ENCODE peak calls at places on chromosomes 16 and 17, in four cellular contexts. One of them, this sample, is unnamed.

GRCh38 chr17:43392397-43392796 is 6.4 kb upstream of the ARL4D start:
- DNase-seq in IMR-90: no peak
- DNase-seq in PC-9: no peak
- DNase-seq in uterus: no peak
- DNase-seq in this sample: no peak

GRCh38 chr17:17411692-17412091 is 65.1 kb upstream of the MED9 start:
- DNase-seq in uterus: no peak
- DNase-seq in PC-9: peak; percentile 67
- DNase-seq in IMR-90: no peak
- DNase-seq in this sample: peak; percentile 50

GRCh38 chr16:78353610-78354009 is 254.2 kb downstream of the WWOX start:
- DNase-seq in PC-9: no peak
- DNase-seq in IMR-90: no peak
- DNase-seq in uterus: no peak
- DNase-seq in this sample: no peak

GRCh38 chr17:65078441-65079160 is 22.1 kb upstream of the GNA13 start:
- DNase-seq in uterus: no peak
- DNase-seq in PC-9: no peak
- DNase-seq in IMR-90: peak; percentile 78
- DNase-seq in this sample: peak; percentile 45

GRCh38 chr16:11326084-11326736 is 19.0 kb upstream of the RMI2 start:
- DNase-seq in uterus: no peak
- DNase-seq in IMR-90: no peak
- DNase-seq in PC-9: no peak
- DNase-seq in this sample: no peak

GRCh38 chr16:72317378-72317777 is 145.4 kb upstream of the PMFBP1 start:
- DNase-seq in PC-9: no peak
- DNase-seq in IMR-90: peak; percentile 34
- DNase-seq in uterus: no peak
- DNase-seq in this sample: no peak

GRCh38 chr16:51759329-51759728 is 608.3 kb upstream of the SALL1 start:
- DNase-seq in PC-9: no peak
- DNase-seq in uterus: no peak
- DNase-seq in IMR-90: no peak
- DNase-seq in this sample: no peak

GRCh38 chr16:77298638-77299360 is 99.6 kb downstream of the SYCE1L start:
- DNase-seq in IMR-90: peak; percentile 88
- DNase-seq in uterus: peak; percentile 36
- DNase-seq in PC-9: peak; percentile 91
- DNase-seq in this sample: peak; percentile 51

GRCh38 chr17:69492410-69493071 is 78.0 kb downstream of the MAP2K6 start:
- DNase-seq in uterus: no peak
- DNase-seq in IMR-90: peak; percentile 88
- DNase-seq in PC-9: peak; percentile 38
- DNase-seq in this sample: peak; percentile 32

GRCh38 chr16:15415411-15416070 is 18.8 kb upstream of the BMERB1 start:
- DNase-seq in PC-9: peak; percentile 81
- DNase-seq in IMR-90: peak; percentile 38
- DNase-seq in uterus: no peak
- DNase-seq in this sample: peak; percentile 81

GRCh38 chr16:71564377-71564967 is 12.4 kb downstream of the TAT start:
- DNase-seq in IMR-90: no peak
- DNase-seq in uterus: peak; percentile 12
- DNase-seq in PC-9: no peak
- DNase-seq in this sample: no peak

GRCh38 chr17:75059369-75060345 is 12.6 kb downstream of the KCTD2 start:
- DNase-seq in uterus: peak; percentile 47
- DNase-seq in IMR-90: peak; percentile 81
- DNase-seq in PC-9: peak; percentile 46
- DNase-seq in this sample: no peak

GRCh38 chr16:54673353-54673752 is 257.3 kb upstream of the IRX5 start:
- DNase-seq in PC-9: no peak
- DNase-seq in uterus: no peak
- DNase-seq in IMR-90: no peak
- DNase-seq in this sample: no peak

GRCh38 chr17:80785477-80786178 is 206.0 kb upstream of the CHMP6 start:
- DNase-seq in uterus: no peak
- DNase-seq in IMR-90: no peak
- DNase-seq in PC-9: no peak
- DNase-seq in this sample: no peak

GRCh38 chr17:2844386-2844785 is 48.1 kb downstream of the RAP1GAP2 start:
- DNase-seq in PC-9: peak; percentile 49
- DNase-seq in IMR-90: peak; percentile 29
- DNase-seq in uterus: no peak
- DNase-seq in this sample: no peak

GRCh38 chr17:82889496-82890338 is 49.9 kb upstream of the ZNF750 start:
- DNase-seq in IMR-90: no peak
- DNase-seq in PC-9: peak; percentile 96
- DNase-seq in uterus: no peak
- DNase-seq in this sample: no peak

GRCh38 chr16:70657956-70658355 is 11.6 kb downstream of the IL34 start:
- DNase-seq in uterus: no peak
- DNase-seq in IMR-90: no peak
- DNase-seq in PC-9: no peak
- DNase-seq in this sample: no peak

GRCh38 chr17:16250635-16251034 is 33.6 kb downstream of the PIGL start:
- DNase-seq in PC-9: no peak
- DNase-seq in IMR-90: peak; percentile 60
- DNase-seq in uterus: no peak
- DNase-seq in this sample: no peak

GRCh38 chr17:59493867-59494266 is 71.5 kb upstream of the DHX40 start:
- DNase-seq in uterus: no peak
- DNase-seq in PC-9: no peak
- DNase-seq in IMR-90: no peak
- DNase-seq in this sample: no peak

GRCh38 chr17:77298811-77299210 is 158.0 kb downstream of the SEC14L1 start:
- DNase-seq in uterus: no peak
- DNase-seq in PC-9: no peak
- DNase-seq in IMR-90: no peak
- DNase-seq in this sample: no peak

GRCh38 chr17:1617620-1618174 is 10.9 kb downstream of the SLC43A2 start:
- DNase-seq in uterus: peak; percentile 40
- DNase-seq in IMR-90: peak; percentile 77
- DNase-seq in PC-9: peak; percentile 58
- DNase-seq in this sample: peak; percentile 79

GRCh38 chr17:8141046-8141445 is 11.2 kb downstream of the PER1 start:
- DNase-seq in PC-9: no peak
- DNase-seq in IMR-90: no peak
- DNase-seq in uterus: no peak
- DNase-seq in this sample: no peak

GRCh38 chr17:41524261-41524660 is 3.8 kb downstream of the KRT19 start:
- DNase-seq in PC-9: peak; percentile 50
- DNase-seq in uterus: no peak
- DNase-seq in IMR-90: no peak
- DNase-seq in this sample: no peak

GRCh38 chr16:11272484-11272883 is 945 bp downstream of the PRM3 start:
- DNase-seq in PC-9: no peak
- DNase-seq in uterus: no peak
- DNase-seq in IMR-90: no peak
- DNase-seq in this sample: peak; percentile 39

GRCh38 chr17:2174048-2174447 is 119.1 kb downstream of the HIC1 start:
- DNase-seq in PC-9: no peak
- DNase-seq in uterus: peak; percentile 23
- DNase-seq in IMR-90: peak; percentile 83
- DNase-seq in this sample: no peak

GRCh38 chr16:24075929-24076716 is 180.0 kb upstream of the CACNG3 start:
- DNase-seq in IMR-90: no peak
- DNase-seq in uterus: no peak
- DNase-seq in PC-9: no peak
- DNase-seq in this sample: peak; percentile 4

GRCh38 chr16:11017499-11017898 is 73.1 kb downstream of the CLEC16A start:
- DNase-seq in uterus: no peak
- DNase-seq in PC-9: no peak
- DNase-seq in IMR-90: no peak
- DNase-seq in this sample: no peak

GRCh38 chr16:54336805-54337204 is 50.2 kb upstream of the IRX3 start:
- DNase-seq in PC-9: no peak
- DNase-seq in IMR-90: no peak
- DNase-seq in uterus: no peak
- DNase-seq in this sample: no peak

GRCh38 chr17:5194346-5194745 is 2.7 kb upstream of the ZNF594 start:
- DNase-seq in PC-9: no peak
- DNase-seq in uterus: no peak
- DNase-seq in IMR-90: no peak
- DNase-seq in this sample: no peak

GRCh38 chr17:61323015-61323379 is 76.6 kb upstream of the TBX2 start:
- DNase-seq in IMR-90: no peak
- DNase-seq in uterus: peak; percentile 42
- DNase-seq in PC-9: no peak
- DNase-seq in this sample: no peak

GRCh38 chr16:77434365-77435239 is at the start of gene ADAMTS18:
- DNase-seq in uterus: no peak
- DNase-seq in PC-9: no peak
- DNase-seq in IMR-90: no peak
- DNase-seq in this sample: no peak

GRCh38 chr17:64115871-64116534 is 13.9 kb downstream of the ERN1 start:
- DNase-seq in IMR-90: peak; percentile 94
- DNase-seq in uterus: no peak
- DNase-seq in PC-9: peak; percentile 93
- DNase-seq in this sample: peak; percentile 91

GRCh38 chr16:88479795-88480760 is 27.0 kb downstream of the ZFPM1 start:
- DNase-seq in IMR-90: no peak
- DNase-seq in PC-9: no peak
- DNase-seq in uterus: no peak
- DNase-seq in this sample: no peak

GRCh38 chr16:50666658-50667496 is 14.2 kb downstream of the SNX20 start:
- DNase-seq in IMR-90: no peak
- DNase-seq in PC-9: no peak
- DNase-seq in uterus: no peak
- DNase-seq in this sample: no peak

GRCh38 chr17:41638194-41638593 is 13.8 kb upstream of the KRT17 start:
- DNase-seq in uterus: no peak
- DNase-seq in PC-9: no peak
- DNase-seq in IMR-90: no peak
- DNase-seq in this sample: no peak

GRCh38 chr16:7861891-7862585 is 529.4 kb downstream of the RBFOX1 start:
- DNase-seq in IMR-90: no peak
- DNase-seq in uterus: no peak
- DNase-seq in PC-9: no peak
- DNase-seq in this sample: no peak

GRCh38 chr17:3693829-3694231 is 2.1 kb downstream of the P2RX5 start:
- DNase-seq in PC-9: no peak
- DNase-seq in uterus: no peak
- DNase-seq in IMR-90: no peak
- DNase-seq in this sample: no peak

GRCh38 chr17:29256116-29256515 is 9.5 kb downstream of the CRYBA1 start:
- DNase-seq in PC-9: no peak
- DNase-seq in uterus: no peak
- DNase-seq in IMR-90: no peak
- DNase-seq in this sample: no peak
- H3K4me1 ChIP-seq in PC-9: peaks cover 10% of the 10 kb centered on the region
- H3K4me1 ChIP-seq in uterus: peaks cover 8% of the 10 kb centered on the region
- H3K4me1 ChIP-seq in IMR-90: peaks cover 11% of the 10 kb centered on the region
- H3K4me1 ChIP-seq in this sample: no peaks in the 10 kb centered on the region

GRCh38 chr16:57503366-57503765 is 17.1 kb upstream of the DOK4 start:
- DNase-seq in IMR-90: no peak
- DNase-seq in uterus: no peak
- DNase-seq in PC-9: no peak
- DNase-seq in this sample: no peak
- H3K4me1 ChIP-seq in IMR-90: no peaks in the 10 kb centered on the region
- H3K4me1 ChIP-seq in uterus: no peaks in the 10 kb centered on the region
- H3K4me1 ChIP-seq in PC-9: no peaks in the 10 kb centered on the region
- H3K4me1 ChIP-seq in this sample: no peaks in the 10 kb centered on the region

DNA sequence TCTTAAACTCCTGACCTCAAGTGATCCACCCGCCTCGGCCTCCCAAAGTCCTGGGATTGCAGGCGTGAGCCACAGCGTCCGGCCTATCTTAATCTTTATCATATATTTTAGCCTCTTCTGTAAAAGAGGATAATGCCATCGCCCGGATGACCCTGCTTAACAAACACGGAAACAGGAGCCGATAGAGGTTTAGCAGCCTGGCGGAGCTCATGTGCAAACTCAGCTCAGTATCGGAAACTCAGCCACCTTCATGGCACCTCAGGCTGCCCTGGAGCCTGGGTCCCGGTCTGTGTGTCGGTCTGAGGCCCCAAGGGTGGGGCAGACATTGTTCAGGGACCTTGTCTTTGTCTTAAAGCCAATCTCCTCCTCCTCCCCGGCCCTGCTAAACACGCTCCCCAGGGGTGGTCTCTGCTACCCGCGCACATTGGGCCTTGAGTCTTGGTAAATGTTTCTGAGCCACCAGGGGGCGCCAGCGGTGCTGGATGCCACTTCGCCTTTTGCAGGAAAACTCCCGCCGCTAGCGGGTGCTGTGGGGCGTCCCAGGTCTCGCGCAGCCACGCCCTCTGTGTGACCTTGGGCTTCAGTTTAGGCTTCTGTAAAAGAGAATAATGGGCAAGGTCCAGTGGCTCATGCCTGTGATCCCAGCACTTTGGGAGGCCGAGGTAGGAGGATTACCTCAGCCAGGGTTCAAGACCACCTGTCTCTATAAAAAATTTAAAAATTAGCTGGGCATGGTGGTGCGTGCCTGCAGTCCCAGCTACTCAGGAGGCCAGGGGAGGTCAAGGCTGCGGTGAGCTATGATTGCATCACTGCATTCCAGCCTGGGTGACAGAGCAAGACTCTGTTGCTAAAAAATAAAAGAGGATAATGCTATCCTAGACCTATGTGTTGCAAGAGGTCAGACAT is 2.7 kb downstream of the CETP start:
- DNase-seq in uterus: peak; percentile 67
- DNase-seq in PC-9: peak; percentile 78
- DNase-seq in IMR-90: peak; percentile 84
- DNase-seq in this sample: peak; percentile 62
- H3K4me1 ChIP-seq in uterus: no peaks in the 10 kb centered on the region
- H3K4me1 ChIP-seq in PC-9: peaks cover 17% of the 10 kb centered on the region
- H3K4me1 ChIP-seq in IMR-90: peaks cover 32% of the 10 kb centered on the region
- H3K4me1 ChIP-seq in this sample: no peaks in the 10 kb centered on the region

GRCh38 chr16:17403859-17404545 is 66.8 kb downstream of the XYLT1 start:
- DNase-seq in IMR-90: no peak
- DNase-seq in PC-9: no peak
- DNase-seq in uterus: no peak
- DNase-seq in this sample: no peak

GRCh38 chr16:17404903-17405691 is 65.7 kb downstream of the XYLT1 start:
- DNase-seq in PC-9: no peak
- DNase-seq in IMR-90: peak; percentile 49
- DNase-seq in uterus: peak; percentile 65
- DNase-seq in this sample: no peak

GRCh38 chr16:17407321-17407720 is 63.4 kb downstream of the XYLT1 start:
- DNase-seq in IMR-90: no peak
- DNase-seq in uterus: no peak
- DNase-seq in PC-9: no peak
- DNase-seq in this sample: no peak

GRCh38 chr16:17408296-17408695 is 62.5 kb downstream of the XYLT1 start:
- DNase-seq in IMR-90: no peak
- DNase-seq in PC-9: no peak
- DNase-seq in uterus: no peak
- DNase-seq in this sample: no peak

GRCh38 chr16:17403156-17403809 is 67.5 kb downstream of the XYLT1 start:
- DNase-seq in PC-9: no peak
- DNase-seq in IMR-90: no peak
- DNase-seq in uterus: no peak
- DNase-seq in this sample: no peak
- H3K4me1 ChIP-seq in PC-9: no peaks in the 10 kb centered on the region
- H3K4me1 ChIP-seq in IMR-90: peaks cover 12% of the 10 kb centered on the region
- H3K4me1 ChIP-seq in uterus: no peaks in the 10 kb centered on the region
- H3K4me1 ChIP-seq in this sample: peaks cover 9% of the 10 kb centered on the region

GRCh38 chr16:75027520-75028300 is 28.9 kb downstream of the ZNRF1 start:
- DNase-seq in IMR-90: peak; percentile 31
- DNase-seq in uterus: no peak
- DNase-seq in PC-9: no peak
- DNase-seq in this sample: no peak
- H3K4me1 ChIP-seq in IMR-90: peaks cover 23% of the 10 kb centered on the region
- H3K4me1 ChIP-seq in uterus: no peaks in the 10 kb centered on the region
- H3K4me1 ChIP-seq in PC-9: peaks cover 72% of the 10 kb centered on the region
- H3K4me1 ChIP-seq in this sample: no peaks in the 10 kb centered on the region

GRCh38 chr16:67805718-67806427 is 487 bp downstream of the RANBP10 start:
- DNase-seq in IMR-90: no peak
- DNase-seq in PC-9: no peak
- DNase-seq in uterus: peak; percentile 25
- DNase-seq in this sample: no peak
- H3K4me1 ChIP-seq in IMR-90: peaks cover 6% of the 10 kb centered on the region
- H3K4me1 ChIP-seq in PC-9: peaks cover 14% of the 10 kb centered on the region
- H3K4me1 ChIP-seq in uterus: no peaks in the 10 kb centered on the region
- H3K4me1 ChIP-seq in this sample: no peaks in the 10 kb centered on the region